ENCODE peak calls at places on chromosomes 5 and 9, in six cellular contexts. Z is SK-N-SH, U is MM.1S, K is PC-3, V is neural progenitor cell, I is HCT116. O is an unnamed sample.

GRCh38 chr9:126327016-126327749 is 554 bp downstream of the MVB12B start:
- DNase-seq in I (no peak), Z (peak), K (no peak), V (peak), U (peak), O (peak)

GRCh38 chr5:76431779-76432178 is 28.7 kb downstream of the IQGAP2 start:
- DNase-seq in V (no peak), K (no peak), U (no peak), Z (no peak), I (no peak), O (no peak)

GRCh38 chr5:168822248-168822744 is 243.1 kb upstream of the PANK3 start:
- DNase-seq in Z (no peak), I (no peak), U (no peak), K (no peak), V (no peak), O (no peak)

GRCh38 chr5:137932800-137933199 is 43.5 kb downstream of the PKD2L2 start:
- DNase-seq in Z (no peak), V (no peak), K (no peak), I (no peak), U (no peak), O (no peak)

GRCh38 chr5:463952-464351 is 21.0 kb downstream of the EXOC3 start:
- DNase-seq in V (no peak), U (no peak), Z (no peak), I (no peak), K (no peak), O (no peak)

GRCh38 chr9:14616188-14616982 is 76.8 kb downstream of the ZDHHC21 start:
- DNase-seq in U (peak), I (peak), K (peak), V (peak), Z (peak), O (peak)

GRCh38 chr5:29379619-29380018 is 1813.9 kb upstream of the CDH6 start:
- DNase-seq in Z (no peak), U (peak), I (no peak), V (no peak), K (no peak), O (no peak)

GRCh38 chr9:81599837-81600236 is 89.5 kb downstream of the TLE1 start:
- DNase-seq in V (no peak), I (no peak), K (no peak), Z (no peak), U (no peak), O (no peak)

GRCh38 chr5:102664946-102665345 is 90.2 kb upstream of the PAM start:
- DNase-seq in V (no peak), I (no peak), U (no peak), K (no peak), Z (no peak), O (no peak)

GRCh38 chr9:19408316-19408692 is 505 bp upstream of the ACER2 start:
- DNase-seq in K (no peak), U (no peak), Z (no peak), I (no peak), V (no peak), O (no peak)

GRCh38 chr9:75834878-75835277 is 55.6 kb upstream of the PCSK5 start:
- DNase-seq in V (no peak), K (no peak), I (no peak), U (no peak), Z (no peak), O (no peak)

GRCh38 chr5:24855485-24855884 is 210.7 kb upstream of the CDH10 start:
- DNase-seq in I (no peak), U (no peak), Z (no peak), K (no peak), V (peak), O (no peak)

GRCh38 chr9:16442622-16443021 is 427.8 kb downstream of the BNC2 start:
- DNase-seq in Z (no peak), K (peak), U (no peak), I (no peak), V (peak), O (peak)

GRCh38 chr9:98532574-98532973 is 176.2 kb downstream of the GABBR2 start:
- DNase-seq in I (no peak), K (no peak), Z (no peak), V (no peak), U (no peak), O (peak)

GRCh38 chr5:167785896-167786295 is 505.5 kb upstream of the WWC1 start:
- DNase-seq in V (no peak), Z (no peak), K (no peak), U (no peak), I (no peak), O (peak)

GRCh38 chr5:65292196-65292595 is 189.5 kb downstream of the ADAMTS6 start:
- DNase-seq in Z (no peak), K (no peak), V (no peak), U (no peak), I (no peak), O (peak)

GRCh38 chr5:114361724-114362196 is at the start of gene KCNN2:
- DNase-seq in V (peak), U (peak), Z (peak), I (no peak), K (peak), O (peak)

GRCh38 chr9:121887553-121888437 is 205.3 kb downstream of the TTLL11 start:
- DNase-seq in Z (peak), U (no peak), V (no peak), I (no peak), K (no peak), O (peak)

GRCh38 chr5:150512368-150512747 is 4.4 kb downstream of the NDST1 start:
- DNase-seq in Z (no peak), K (no peak), U (no peak), I (no peak), V (no peak), O (peak)

GRCh38 chr5:77483662-77484061 is 8.5 kb downstream of the WDR41 start:
- DNase-seq in V (no peak), Z (no peak), U (no peak), I (no peak), K (no peak), O (no peak)

GRCh38 chr5:1174122-1174936 is 27.1 kb upstream of the SLC6A19 start:
- DNase-seq in U (peak), V (peak), Z (peak), I (peak), K (peak), O (peak)

GRCh38 chr5:17360879-17361278 is 137.2 kb upstream of the TAF11L2 start:
- DNase-seq in Z (no peak), K (no peak), U (no peak), V (peak), I (no peak), O (no peak)

GRCh38 chr9:134571946-134572914 is 69.4 kb upstream of the COL5A1 start:
- DNase-seq in K (no peak), V (no peak), Z (no peak), U (no peak), I (no peak), O (no peak)

GRCh38 chr9:96555567-96556386 is 63.9 kb downstream of the CDC14B start:
- DNase-seq in I (no peak), U (no peak), Z (no peak), V (no peak), K (no peak), O (peak)

GRCh38 chr9:81566074-81566698 is 123.2 kb downstream of the TLE1 start:
- DNase-seq in V (no peak), Z (no peak), U (no peak), I (no peak), K (no peak), O (no peak)

GRCh38 chr9:121825481-121825830 is 174.0 kb downstream of the DAB2IP start:
- DNase-seq in Z (no peak), V (no peak), I (no peak), K (no peak), U (no peak), O (no peak)

DNA sequence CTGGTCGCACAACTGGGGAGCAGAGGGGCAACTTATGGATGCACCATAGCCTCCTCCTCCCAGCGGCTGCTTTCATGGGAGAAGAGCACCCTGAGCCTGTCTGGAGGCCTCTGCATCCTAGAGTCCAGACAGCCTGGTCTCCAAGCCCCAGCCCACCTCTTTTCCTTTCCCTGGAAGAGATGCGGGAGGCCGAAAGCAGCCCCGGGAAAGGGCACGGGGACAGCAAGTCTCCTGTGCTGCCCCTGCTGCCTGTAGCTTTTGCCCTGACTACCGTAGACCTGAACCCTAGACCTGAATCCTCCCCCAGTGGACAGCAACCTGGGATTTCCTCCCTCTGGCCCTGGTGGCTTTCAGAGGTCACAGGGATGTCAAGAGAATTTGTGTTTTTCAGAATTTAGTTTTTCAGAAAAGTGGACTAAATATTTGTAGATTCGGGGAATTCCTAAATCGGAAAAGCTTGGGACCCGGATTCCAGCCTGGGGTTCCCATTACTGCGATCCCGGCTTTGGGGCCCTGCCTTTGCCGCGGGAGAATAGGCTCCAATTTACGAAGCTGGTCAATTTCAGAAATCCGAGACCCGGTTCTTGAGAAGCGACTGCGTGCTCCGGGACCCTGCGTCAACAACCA is 4.3 kb upstream of the PITX1 start:
- DNase-seq in K (no peak), V (peak), Z (peak), U (no peak), I (no peak), O (no peak)
- H3K9ac ChIP-seq in K (no peak), V (no peak), Z (no peak), U (no peak), I (no peak), O (no peak)

DNA sequence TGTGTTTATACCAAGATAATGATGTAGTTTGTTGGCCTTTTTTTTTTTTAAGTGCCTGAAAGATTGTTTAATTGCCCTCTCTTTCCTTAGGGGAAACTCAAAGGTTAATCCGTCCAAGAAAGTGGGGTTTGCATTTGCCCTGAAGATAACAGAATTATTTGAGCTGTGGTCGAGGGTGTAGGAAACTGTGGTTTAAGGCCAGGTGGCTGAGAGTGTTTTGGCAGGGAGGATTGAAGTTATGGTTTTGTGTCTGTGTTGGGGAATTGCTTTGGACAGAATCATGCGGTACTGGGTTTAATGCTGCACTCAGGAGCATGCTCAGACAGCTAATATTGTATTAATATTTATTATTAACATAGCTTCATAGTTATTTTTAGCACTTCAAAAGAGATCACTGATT is 509.8 kb downstream of the EBF1 start:
- DNase-seq in Z (no peak), K (no peak), I (no peak), V (no peak), U (peak), O (no peak)
- TF ChIP-seq EZH2phosphoT487 in Z (no peak), K (no peak), I (no peak), V (no peak), U (no peak), O (no peak)

GRCh38 chr9:70260007-70260443 is 1.2 kb downstream of the SMC5 start:
- DNase-seq in U (no peak), V (no peak), K (peak), I (no peak), Z (no peak), O (no peak)

GRCh38 chr9:70262384-70262783 is 3.6 kb downstream of the SMC5 start:
- DNase-seq in I (no peak), U (no peak), V (no peak), K (no peak), Z (no peak), O (no peak)

GRCh38 chr9:70260606-70261005 is 1.8 kb downstream of the SMC5 start:
- DNase-seq in U (no peak), K (no peak), I (no peak), V (no peak), Z (no peak), O (no peak)

GRCh38 chr9:70262948-70263347 is 4.2 kb downstream of the SMC5 start:
- DNase-seq in Z (no peak), U (no peak), V (no peak), I (no peak), K (peak), O (no peak)

GRCh38 chr9:70261131-70261870 is 2.5 kb downstream of the SMC5 start:
- DNase-seq in U (no peak), I (no peak), Z (no peak), V (no peak), K (peak), O (no peak)
- H3K27ac ChIP-seq in U (no peak), I (no peak), Z (no peak), V (no peak), K (no peak), O (no peak)

GRCh38 chr9:101516655-101517054 is 17.0 kb upstream of the RNF20 start:
- DNase-seq in K (no peak), I (no peak), Z (no peak), V (no peak), U (no peak), O (no peak)
- H3K9ac ChIP-seq in K (no peak), I (no peak), Z (no peak), V (no peak), U (no peak), O (no peak)

GRCh38 chr5:177594071-177594470 is 2.1 kb downstream of the TMED9 start:
- DNase-seq in U (no peak), V (no peak), Z (no peak), I (no peak), K (no peak), O (no peak)
- TF ChIP-seq EZH2phosphoT487 in U (no peak), V (no peak), Z (no peak), I (no peak), K (no peak), O (no peak)

GRCh38 chr9:129703121-129703520 is 37.7 kb downstream of the PRRX2 start:
- DNase-seq in K (no peak), Z (no peak), U (no peak), I (no peak), V (no peak), O (peak)

GRCh38 chr9:129703667-129704355 is 38.4 kb downstream of the PRRX2 start:
- DNase-seq in I (no peak), V (no peak), K (no peak), U (no peak), Z (no peak), O (peak)

GRCh38 chr9:129701054-129701453 is 35.6 kb downstream of the PRRX2 start:
- DNase-seq in U (no peak), V (no peak), Z (no peak), I (no peak), K (no peak), O (no peak)

GRCh38 chr9:129701549-129701948 is 36.1 kb downstream of the PRRX2 start:
- DNase-seq in V (no peak), U (no peak), I (no peak), Z (no peak), K (no peak), O (no peak)

DNA sequence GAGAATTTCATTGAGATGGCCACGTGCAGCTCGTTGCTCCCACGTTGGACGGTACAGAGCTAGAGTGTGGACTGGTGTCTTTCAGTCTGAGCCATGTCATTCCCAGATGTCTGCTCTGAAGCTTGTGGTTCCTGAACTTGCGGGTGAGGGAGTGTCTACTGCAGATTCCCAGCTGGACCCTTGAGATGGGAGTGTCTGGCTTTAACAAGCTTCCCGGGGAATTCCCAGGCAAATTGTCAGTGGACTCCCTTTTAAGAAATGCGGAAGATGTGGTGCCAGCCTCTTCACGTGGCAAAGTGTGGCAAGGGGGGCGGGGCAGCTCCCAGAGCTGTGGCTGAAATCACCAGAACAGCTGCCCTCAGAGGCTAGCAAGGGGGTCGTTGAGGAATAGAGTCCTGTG is 37.1 kb downstream of the PRRX2 start:
- DNase-seq in K (peak), I (no peak), U (no peak), V (no peak), Z (no peak), O (peak)
- H3K27ac ChIP-seq in K (no peak), I (no peak), U (no peak), V (no peak), Z (no peak), O (peak)

DNA sequence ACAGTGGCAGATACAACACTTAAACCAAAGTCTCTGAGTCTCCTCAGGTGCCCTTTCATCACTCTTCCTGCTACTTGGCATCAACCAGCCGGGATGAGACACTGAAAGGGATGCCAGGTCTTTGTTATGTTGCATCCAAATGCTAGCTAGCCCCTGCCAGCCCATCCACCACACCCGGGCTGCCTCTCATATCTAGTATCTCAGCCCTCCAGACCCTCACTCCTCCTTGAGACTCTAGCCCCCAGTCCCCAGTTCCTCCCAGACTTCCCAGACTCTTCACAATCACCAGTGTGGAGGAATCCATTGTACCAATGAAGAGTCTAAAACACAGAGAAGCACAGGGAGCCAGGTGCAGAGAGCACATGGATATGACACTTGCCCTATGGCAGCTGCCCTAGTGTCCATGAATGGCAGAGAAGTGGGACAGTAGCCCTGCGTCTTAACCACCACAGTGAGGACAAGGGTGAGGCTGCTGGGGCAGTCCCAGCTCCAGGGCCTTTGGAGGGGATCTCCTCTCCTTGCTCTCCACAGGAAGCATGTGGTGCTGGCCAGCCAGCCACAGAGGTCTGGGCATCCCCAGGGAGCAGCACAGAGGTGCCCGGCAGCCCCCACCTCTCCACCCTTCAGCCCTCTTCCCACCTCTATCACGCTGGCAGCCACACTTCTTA is 21.6 kb downstream of the CSF2 start:
- DNase-seq in Z (no peak), U (no peak), V (no peak), K (no peak), I (no peak), O (no peak)
- H3K9ac ChIP-seq in Z (peak), U (no peak), V (no peak), K (peak), I (no peak), O (peak)

GRCh38 chr5:71769265-71769664 is 50.2 kb downstream of the CARTPT start:
- DNase-seq in Z (no peak), I (no peak), K (no peak), V (no peak), U (no peak), O (no peak)
- TF ChIP-seq EZH2phosphoT487 in Z (no peak), I (no peak), K (no peak), V (no peak), U (no peak), O (no peak)